ENCODE peak calls at places on chromosomes 13 and 19, in six cellular contexts. F is foreskin fibroblast, M is hypothalamus, O is H9, K is fibroblast of the conjunctiva, S is HEK293T. B is an unnamed sample.
A peak's percentile ranks its signal among the peaks of the same experiment; 100 is the strongest.

GRCh38 chr13:45055902-45056648 is 64.2 kb upstream of the GTF2F2 start:
- DNase-seq in F (peak; percentile 78), S (no peak), O (no peak), K (peak; percentile 69), M (no peak), B (peak; percentile 56)

GRCh38 chr19:6064016-6064702 is 46.1 kb downstream of the RFX2 start:
- DNase-seq in O (no peak), F (no peak), K (no peak), S (no peak), M (no peak), B (no peak)

GRCh38 chr13:73913043-73913740 is 221.0 kb downstream of the KLF12 start:
- DNase-seq in M (no peak), O (no peak), S (no peak), K (no peak), F (peak; percentile 69), B (peak; percentile 59)

GRCh38 chr13:46595136-46595917 is 42.4 kb downstream of the LRCH1 start:
- DNase-seq in F (peak; percentile 58), M (no peak), O (no peak), K (no peak), S (no peak), B (peak; percentile 60)

GRCh38 chr19:45467456-45468158 is at the start of gene FOSB:
- DNase-seq in M (peak; percentile 90), K (peak; percentile 91), O (peak; percentile 93), S (peak; percentile 94), F (peak; percentile 97), B (peak; percentile 92)

GRCh38 chr19:49106648-49107135 is 7.5 kb upstream of the LIN7B start:
- DNase-seq in F (peak; percentile 72), M (no peak), S (no peak), K (no peak), O (peak; percentile 81), B (peak; percentile 45)

GRCh38 chr13:92136449-92137180 is 738.2 kb downstream of the GPC5 start:
- DNase-seq in K (no peak), F (no peak), S (no peak), M (no peak), O (no peak), B (no peak)

GRCh38 chr13:44718467-44718866 is 142.3 kb upstream of the TSC22D1 start:
- DNase-seq in O (no peak), K (no peak), F (no peak), M (no peak), S (no peak), B (no peak)

GRCh38 chr13:28423010-28423409 is 71.9 kb downstream of the FLT1 start:
- DNase-seq in K (no peak), F (no peak), O (no peak), S (no peak), M (no peak), B (no peak)

GRCh38 chr19:16156904-16157303 is 13.4 kb downstream of the HSH2D start:
- DNase-seq in S (no peak), K (no peak), M (no peak), F (no peak), O (no peak), B (no peak)

GRCh38 chr13:37869756-37870488 is at the start of gene TRPC4:
- DNase-seq in K (peak; percentile 28), O (peak; percentile 84), F (peak; percentile 76), S (peak; percentile 68), M (no peak), B (peak; percentile 59)

GRCh38 chr19:46413262-46414031 is at the start of gene CCDC8:
- DNase-seq in K (peak; percentile 95), O (peak; percentile 97), F (peak; percentile 97), S (peak; percentile 84), M (no peak), B (peak; percentile 92)

GRCh38 chr13:28035146-28035782 is 46.8 kb upstream of the URAD start:
- DNase-seq in O (no peak), M (no peak), F (no peak), S (no peak), K (no peak), B (peak; percentile 13)

GRCh38 chr13:59834801-59835200 is 328.9 kb downstream of the DIAPH3 start:
- DNase-seq in F (peak; percentile 24), O (no peak), M (no peak), S (no peak), K (no peak), B (peak; percentile 49)

GRCh38 chr19:38944981-38945506 is 14.3 kb downstream of the MRPS12 start:
- DNase-seq in F (peak; percentile 19), K (no peak), S (no peak), M (no peak), O (no peak), B (no peak)

GRCh38 chr13:50707533-50708096 is 135.9 kb downstream of the DLEU7 start:
- DNase-seq in S (no peak), O (no peak), K (no peak), F (no peak), M (no peak), B (no peak)

GRCh38 chr13:78981913-78982312 is 323.0 kb upstream of the OBI1 start:
- DNase-seq in O (no peak), M (no peak), F (no peak), S (no peak), K (no peak), B (no peak)

B was measured in IMR-90.